ENCODE peak calls at places on chromosomes 3 and 15, in five cellular contexts. A, L, H, C and M are unnamed samples. For H3K27me3 and H3K9me3, the result is how much of the 10 kb centered on the place peaks cover.

GRCh38 chr3:176120507-176120906 is 1076.8 kb downstream of the TBL1XR1 start:
- DNase-seq in A (no peak), L (no peak), H (no peak), C (no peak), M (no peak)

GRCh38 chr3:131231710-131232348 is 149.7 kb upstream of the NUDT16 start:
- DNase-seq in A (no peak), L (peak), H (no peak), C (no peak), M (no peak)

GRCh38 chr15:70099966-70100494 is 2.3 kb upstream of the TLE3 start:
- DNase-seq in A (no peak), L (peak), H (no peak), C (peak), M (no peak)

GRCh38 chr15:25937796-25938195 is 74.7 kb upstream of the ATP10A start:
- DNase-seq in A (no peak), L (no peak), H (no peak), C (no peak), M (no peak)

GRCh38 chr3:49025005-49025792 is 3.3 kb downstream of the NDUFAF3 start:
- DNase-seq in A (no peak), L (no peak), H (peak), C (no peak), M (no peak)

GRCh38 chr3:51819709-51820406 is 40.8 kb upstream of the IQCF6 start:
- DNase-seq in A (peak), L (peak), H (no peak), C (no peak), M (peak)

GRCh38 chr3:175121225-175121624 is 262.1 kb downstream of the NAALADL2 start:
- DNase-seq in A (peak), L (peak), H (no peak), C (no peak), M (no peak)

GRCh38 chr3:151282921-151283320 is 4.6 kb upstream of the P2RY14 start:
- DNase-seq in A (no peak), L (peak), H (no peak), C (peak), M (no peak)

GRCh38 chr15:99721896-99722295 is 11.3 kb downstream of the LYSMD4 start:
- DNase-seq in A (no peak), L (no peak), H (no peak), C (no peak), M (no peak)

GRCh38 chr15:73239564-73240208 is 129.1 kb downstream of the HCN4 start:
- DNase-seq in A (peak), L (peak), H (no peak), C (no peak), M (no peak)

GRCh38 chr3:122612706-122613105 is 35.3 kb downstream of the PARP15 start:
- DNase-seq in A (no peak), L (no peak), H (no peak), C (no peak), M (no peak)

GRCh38 chr15:82789491-82789890 is 16.4 kb downstream of the FSD2 start:
- DNase-seq in A (no peak), L (no peak), H (no peak), C (no peak), M (no peak)

GRCh38 chr3:16350041-16350952 is 85.3 kb downstream of the OXNAD1 start:
- DNase-seq in A (no peak), L (no peak), H (no peak), C (no peak), M (peak)

GRCh38 chr3:60229502-60229901 is 1021.8 kb downstream of the FHIT start:
- DNase-seq in A (no peak), L (no peak), H (no peak), C (no peak), M (no peak)

GRCh38 chr3:141454906-141455602 is 31.8 kb upstream of the RASA2 start:
- DNase-seq in A (peak), L (peak), H (no peak), C (peak), M (peak)

GRCh38 chr3:124599779-124600693 is 130.2 kb upstream of the UMPS start:
- DNase-seq in A (no peak), L (peak), H (no peak), C (no peak), M (peak)

GRCh38 chr3:181457756-181458155 is 254.0 kb upstream of the SOX2 start:
- DNase-seq in A (no peak), L (no peak), H (no peak), C (no peak), M (no peak)

GRCh38 chr3:48476426-48477053 is 27.4 kb downstream of the SHISA5 start:
- DNase-seq in A (no peak), L (no peak), H (no peak), C (no peak), M (no peak)

GRCh38 chr3:12990781-12991480 is 82.3 kb downstream of the IQSEC1 start:
- DNase-seq in A (peak), L (peak), H (peak), C (no peak), M (peak)

GRCh38 chr3:171049831-171050444 is 23.4 kb upstream of the SLC2A2 start:
- DNase-seq in A (peak), L (peak), H (no peak), C (peak), M (peak)

GRCh38 chr15:82530006-82530405 is 10.3 kb downstream of the RPS17 start:
- DNase-seq in A (no peak), L (no peak), H (no peak), C (no peak), M (no peak)

GRCh38 chr3:125317761-125318496 is 57.2 kb downstream of the ZNF148 start:
- DNase-seq in A (no peak), L (peak), H (no peak), C (no peak), M (no peak)

GRCh38 chr3:176074096-176074495 is 1123.2 kb downstream of the TBL1XR1 start:
- DNase-seq in A (no peak), L (no peak), H (no peak), C (no peak), M (no peak)

GRCh38 chr15:92907880-92908279 is 7.8 kb downstream of the CHD2 start:
- DNase-seq in A (peak), L (peak), H (no peak), C (no peak), M (peak)

GRCh38 chr3:101850327-101851048 is 1.2 kb downstream of the NFKBIZ start:
- DNase-seq in A (no peak), L (peak), H (no peak), C (peak), M (peak)

GRCh38 chr3:14450922-14451606 is 48.7 kb downstream of the SLC6A6 start:
- DNase-seq in A (no peak), L (no peak), H (no peak), C (no peak), M (no peak)

GRCh38 chr3:76684946-76685345 is 355.0 kb upstream of the ROBO2 start:
- DNase-seq in A (no peak), L (no peak), H (no peak), C (no peak), M (no peak)

GRCh38 chr3:169218314-169218983 is 445.1 kb downstream of the MECOM start:
- DNase-seq in A (peak), L (peak), H (no peak), C (no peak), M (peak)

GRCh38 chr3:64975138-64975537 is 287.3 kb upstream of the ADAMTS9 start:
- DNase-seq in A (no peak), L (no peak), H (no peak), C (no peak), M (peak)

GRCh38 chr15:90184786-90185704 is 16.1 kb upstream of the SEMA4B start:
- DNase-seq in A (peak), L (peak), H (peak), C (peak), M (peak)

GRCh38 chr3:13414040-13414729 is 5.9 kb downstream of the NUP210 start:
- DNase-seq in A (no peak), L (peak), H (peak), C (peak), M (peak)

GRCh38 chr15:38560456-38560926 is 4.1 kb downstream of the RASGRP1 start:
- DNase-seq in A (no peak), L (no peak), H (no peak), C (no peak), M (no peak)

GRCh38 chr3:54366839-54367238 is 244.5 kb downstream of the CACNA2D3 start:
- DNase-seq in A (no peak), L (no peak), H (no peak), C (no peak), M (no peak)

GRCh38 chr3:15858547-15859506 is 61.0 kb upstream of the ANKRD28 start:
- DNase-seq in A (peak), L (peak), H (peak), C (peak), M (peak)

GRCh38 chr15:71683401-71684274 is 126.7 kb upstream of the NR2E3 start:
- DNase-seq in A (no peak), L (peak), H (no peak), C (no peak), M (no peak)

GRCh38 chr15:42285042-42285441 is 11.8 kb upstream of the TMEM87A start:
- DNase-seq in A (no peak), L (no peak), H (no peak), C (no peak), M (no peak)

GRCh38 chr3:72176537-72177041 is 391.6 kb upstream of the PROK2 start:
- DNase-seq in A (no peak), L (no peak), H (no peak), C (no peak), M (no peak)

DNA sequence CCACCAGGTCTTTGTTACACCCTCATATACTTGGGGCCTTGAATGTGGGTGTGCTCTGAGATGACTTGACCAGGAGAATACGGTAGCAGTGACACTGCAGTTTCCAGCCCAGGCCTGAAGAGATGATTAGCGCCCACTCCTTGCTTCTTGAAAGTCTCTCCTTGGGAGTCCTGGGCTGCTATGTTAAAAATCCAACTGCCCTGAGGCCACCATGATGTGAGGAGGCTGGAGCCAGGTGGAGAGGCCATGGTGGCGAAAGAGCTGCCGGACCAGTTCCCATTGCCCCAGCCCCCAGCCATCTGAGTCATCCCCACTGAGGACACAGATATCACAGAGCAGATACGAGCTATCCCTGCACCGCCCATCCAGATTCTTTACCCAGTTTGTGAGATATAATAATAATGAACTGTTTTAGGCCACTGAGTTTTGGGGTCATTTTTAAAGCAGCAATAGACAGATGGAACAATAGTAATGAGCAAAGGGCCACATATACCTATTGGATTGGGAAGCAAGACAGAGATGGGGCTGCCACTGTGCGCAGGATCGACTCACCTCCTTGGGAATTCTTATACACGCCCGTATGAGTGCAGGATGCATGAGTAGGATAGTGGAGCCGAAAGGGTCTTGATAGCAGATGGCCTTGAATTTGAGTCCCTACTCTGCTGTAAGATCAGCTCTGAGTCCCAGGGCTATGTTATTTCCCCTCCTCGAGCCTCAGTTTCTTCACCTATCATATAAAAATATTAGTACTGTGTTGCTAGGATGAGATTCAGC is 12.1 kb upstream of the GATA2 start:
- DNase-seq in A (no peak), L (peak), H (no peak), C (no peak), M (no peak)
- H3K27me3 ChIP-seq in A (under half), L (under half), H (under half), C (under half), M (under half)

GRCh38 chr3:165837801-165838200 is 578 bp upstream of the BCHE start:
- DNase-seq in A (no peak), L (no peak), H (no peak), C (no peak), M (no peak)

GRCh38 chr3:165835431-165835830 is 1.8 kb downstream of the BCHE start:
- DNase-seq in A (no peak), L (no peak), H (no peak), C (no peak), M (no peak)

GRCh38 chr3:165839296-165840076 is 2.3 kb upstream of the BCHE start:
- DNase-seq in A (no peak), L (no peak), H (no peak), C (no peak), M (no peak)

GRCh38 chr3:165837058-165837525 is at the start of gene BCHE:
- DNase-seq in A (no peak), L (peak), H (peak), C (no peak), M (peak)
- H3K4me3 ChIP-seq in A (no peak), L (peak), H (peak), C (no peak), M (no peak)

GRCh38 chr15:45847645-45848044 is 212.8 kb downstream of the SQOR start:
- DNase-seq in A (no peak), L (no peak), H (no peak), C (no peak), M (no peak)
- H3K9me3 ChIP-seq in A (under half), L (under half), H (under half), C (under half), M (under half)

GRCh38 chr3:137761563-137762503 is 2.3 kb upstream of the SOX14 start:
- DNase-seq in A (no peak), L (no peak), H (no peak), C (no peak), M (no peak)

GRCh38 chr3:137761099-137761562 is 3.0 kb upstream of the SOX14 start:
- DNase-seq in A (no peak), L (no peak), H (no peak), C (no peak), M (no peak)

GRCh38 chr3:137760341-137761098 is 3.6 kb upstream of the SOX14 start:
- DNase-seq in A (no peak), L (no peak), H (no peak), C (no peak), M (no peak)

GRCh38 chr3:137762674-137763593 is 1.2 kb upstream of the SOX14 start:
- DNase-seq in A (no peak), L (no peak), H (no peak), C (no peak), M (no peak)

DNA sequence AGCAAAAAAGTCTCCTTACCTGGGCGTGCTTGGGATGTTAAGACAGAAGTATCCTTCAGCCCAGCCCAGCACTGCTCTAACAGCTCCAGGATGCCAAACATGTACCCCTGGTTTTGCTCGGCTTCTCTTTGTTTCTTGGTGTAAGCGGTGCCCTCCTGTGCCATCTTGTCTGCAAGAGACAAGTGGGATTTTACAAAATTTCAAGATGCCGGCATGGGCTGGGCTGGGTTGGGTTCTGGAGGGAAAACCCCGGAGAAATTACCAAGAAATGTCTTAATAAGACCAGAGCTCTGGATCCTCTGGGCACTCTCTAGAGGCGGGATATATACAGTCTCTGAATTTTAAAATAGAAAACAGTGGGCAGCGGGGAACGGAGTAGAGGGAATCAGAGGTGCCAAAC is 4.6 kb upstream of the SOX14 start:
- DNase-seq in A (no peak), L (no peak), H (no peak), C (no peak), M (no peak)
- H3K27me3 ChIP-seq in A (under half), L (under half), H (under half), C (under half), M (half or more)

DNA sequence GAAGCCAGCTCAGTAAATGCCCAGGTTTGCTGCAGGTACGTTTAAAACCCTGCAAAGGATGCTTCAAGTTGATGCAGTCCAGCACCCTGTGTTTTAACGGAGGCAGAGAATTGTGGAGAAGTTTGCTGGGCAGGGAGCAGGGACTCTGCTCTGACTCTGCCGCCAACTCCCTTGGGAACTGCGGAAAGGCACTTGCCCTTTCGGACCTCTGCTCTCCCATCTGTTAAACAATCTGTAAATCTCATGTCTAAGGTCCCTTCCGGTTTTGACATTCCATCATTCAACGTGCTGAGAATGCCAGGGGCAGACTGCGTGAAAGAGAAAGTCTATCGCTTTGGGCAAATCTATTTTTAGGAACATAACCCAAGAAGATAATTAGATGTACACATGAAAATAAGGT is 184.5 kb downstream of the OPA1 start:
- DNase-seq in A (no peak), L (no peak), H (no peak), C (no peak), M (no peak)
- H3K4me3 ChIP-seq in A (no peak), L (no peak), H (no peak), C (no peak), M (no peak)

GRCh38 chr15:79923068-79923514 is 26.3 kb upstream of the MTHFS start:
- DNase-seq in A (peak), L (peak), H (peak), C (no peak), M (peak)
- H3K9me3 ChIP-seq in A (under half), L (under half), H (under half), C (under half), M (under half)